ENCODE peak calls at places on chromosomes 16 and 17, in nine cellular contexts. I is A549; C is suprapubic skin; Y is tibial artery; P is uterus; K is left ventricle myocardium inferior; D is CD4-positive, alpha-beta T cell; L is coronary artery; N is heart left ventricle. Q is an unnamed sample.

GRCh38 chr16:56436258-56436657 is 10.9 kb upstream of the AMFR start:
- DNase-seq in I (no peak), C (no peak), Y (no peak), P (no peak), K (no peak), D (no peak), L (no peak), N (no peak), Q (no peak)

GRCh38 chr16:87685766-87686165 is 80.0 kb downstream of the KLHDC4 start:
- DNase-seq in I (no peak), C (no peak), Y (no peak), P (no peak), K (no peak), D (no peak), L (no peak), N (no peak), Q (no peak)

GRCh38 chr17:82935944-82936767 is 96.3 kb upstream of the ZNF750 start:
- DNase-seq in I (no peak), C (peak), Y (peak), P (peak), K (peak), D (no peak), L (peak), N (peak), Q (no peak)

GRCh38 chr17:51407576-51407975 is 147.2 kb downstream of the UTP18 start:
- DNase-seq in I (no peak), C (no peak), Y (no peak), P (no peak), K (no peak), D (no peak), L (no peak), N (no peak), Q (no peak)

GRCh38 chr17:70006159-70006558 is 68.9 kb upstream of the KCNJ16 start:
- DNase-seq in I (no peak), C (no peak), Y (no peak), P (no peak), K (no peak), D (no peak), L (no peak), N (no peak), Q (no peak)

GRCh38 chr17:61289408-61290385 is 109.9 kb upstream of the TBX2 start:
- DNase-seq in I (no peak), C (no peak), Y (no peak), P (no peak), K (no peak), D (no peak), L (no peak), N (no peak), Q (no peak)

GRCh38 chr17:31744541-31744951 is 114.5 kb downstream of the COPRS start:
- DNase-seq in I (no peak), C (no peak), Y (no peak), P (no peak), K (no peak), D (no peak), L (no peak), N (no peak), Q (no peak)

GRCh38 chr17:2213291-2213960 is 90.2 kb downstream of the SMG6 start:
- DNase-seq in I (no peak), C (no peak), Y (no peak), P (no peak), K (no peak), D (no peak), L (no peak), N (no peak), Q (no peak)

GRCh38 chr17:78532311-78532710 is 44.9 kb downstream of the DNAH17 start:
- DNase-seq in I (no peak), C (no peak), Y (no peak), P (no peak), K (no peak), D (no peak), L (no peak), N (no peak), Q (no peak)

GRCh38 chr17:20206591-20206990 is 197.4 kb downstream of the SPECC1 start:
- DNase-seq in I (peak), C (no peak), Y (no peak), P (no peak), K (no peak), D (no peak), L (no peak), N (no peak), Q (no peak)

GRCh38 chr16:84294196-84295142 is at the start of gene WFDC1:
- DNase-seq in I (no peak), C (no peak), Y (peak), P (peak), K (peak), D (no peak), L (peak), N (peak), Q (no peak)

DNA sequence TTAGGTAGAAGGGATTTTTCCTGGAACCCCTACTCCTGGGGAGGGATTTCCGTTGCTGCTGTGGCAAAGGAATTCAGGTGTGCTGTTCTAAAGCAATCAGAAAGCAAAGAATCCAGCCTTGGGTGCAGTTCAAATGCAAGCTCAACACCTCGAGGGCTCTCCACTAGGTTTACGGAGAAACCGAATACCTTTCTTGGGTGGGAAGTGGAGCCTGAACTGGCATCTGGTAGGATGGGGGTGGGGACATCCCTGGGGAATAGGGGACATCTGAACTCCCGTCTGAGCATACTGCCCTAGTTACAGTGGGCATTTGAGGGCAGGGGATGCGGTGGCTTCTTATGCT is 1.5 kb downstream of the ARHGAP44 start:
- DNase-seq in I (no peak), C (no peak), Y (no peak), P (no peak), K (no peak), D (no peak), L (no peak), N (no peak), Q (no peak)
- H3K27ac ChIP-seq in I (no peak), C (no peak), Y (no peak), P (no peak), K (no peak), D (no peak), L (no peak), N (no peak), Q (no peak)

GRCh38 chr17:39757931-39758873 is 20.5 kb downstream of the GRB7 start:
- DNase-seq in I (no peak), C (no peak), Y (no peak), P (no peak), K (no peak), D (peak), L (peak), N (no peak), Q (no peak)
- H3K27ac ChIP-seq in I (no peak), C (no peak), Y (no peak), P (no peak), K (no peak), D (peak), L (no peak), N (no peak), Q (no peak)

DNA sequence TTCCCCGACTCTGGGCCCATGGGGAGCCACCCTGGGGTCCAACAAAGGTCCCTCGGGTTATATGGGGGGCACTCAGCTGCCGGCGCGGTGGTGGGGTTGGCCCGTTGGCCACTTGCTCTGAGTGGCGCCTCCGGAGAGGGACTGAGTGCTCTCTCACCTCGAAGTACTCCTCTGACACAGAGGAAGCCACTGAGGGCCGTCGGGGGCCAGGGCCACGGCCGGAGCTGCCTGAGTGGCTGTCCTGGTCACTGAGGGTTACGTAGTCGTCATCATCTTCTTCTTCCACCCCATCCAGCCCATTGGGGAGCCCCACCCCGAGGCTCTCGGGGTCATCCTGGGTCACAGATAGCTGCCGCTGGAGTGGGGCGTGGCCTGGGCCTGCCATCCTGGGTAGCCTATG is 25.7 kb downstream of the SLC5A10 start:
- DNase-seq in I (no peak), C (no peak), Y (no peak), P (no peak), K (no peak), D (no peak), L (no peak), N (no peak), Q (no peak)
- H3K27ac ChIP-seq in I (no peak), C (no peak), Y (no peak), P (no peak), K (no peak), D (no peak), L (no peak), N (no peak), Q (no peak)

DNA sequence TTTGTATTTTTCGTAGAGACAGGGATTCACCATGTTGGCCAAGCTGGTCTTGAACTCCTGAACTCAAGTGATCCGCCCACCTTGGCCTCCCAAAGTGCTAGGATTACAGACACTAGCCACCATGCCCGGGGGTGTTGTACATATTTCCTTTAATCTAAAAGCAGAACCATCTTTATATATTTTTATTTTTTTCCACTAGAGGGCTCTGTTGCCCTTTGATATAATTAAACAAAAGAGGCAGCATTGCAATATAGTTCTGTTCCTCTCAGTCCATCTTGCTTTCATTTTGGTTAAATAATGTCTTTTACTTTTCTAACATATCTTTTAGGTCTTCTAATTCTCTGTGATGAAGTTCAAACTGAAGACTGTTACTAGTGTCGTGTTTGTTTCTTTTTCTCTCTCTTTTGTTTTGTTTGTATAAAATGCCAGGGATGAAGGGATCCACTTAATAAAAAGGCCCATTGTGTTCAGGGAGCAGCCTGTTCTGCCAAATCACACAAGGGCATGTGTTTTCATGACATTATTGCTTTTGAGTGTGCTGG is 23.4 kb downstream of the WWOX start:
- DNase-seq in I (peak), C (no peak), Y (no peak), P (no peak), K (no peak), D (no peak), L (no peak), N (no peak), Q (no peak)
- H3K27ac ChIP-seq in I (no peak), C (peak), Y (peak), P (peak), K (peak), D (no peak), L (no peak), N (peak), Q (no peak)

DNA sequence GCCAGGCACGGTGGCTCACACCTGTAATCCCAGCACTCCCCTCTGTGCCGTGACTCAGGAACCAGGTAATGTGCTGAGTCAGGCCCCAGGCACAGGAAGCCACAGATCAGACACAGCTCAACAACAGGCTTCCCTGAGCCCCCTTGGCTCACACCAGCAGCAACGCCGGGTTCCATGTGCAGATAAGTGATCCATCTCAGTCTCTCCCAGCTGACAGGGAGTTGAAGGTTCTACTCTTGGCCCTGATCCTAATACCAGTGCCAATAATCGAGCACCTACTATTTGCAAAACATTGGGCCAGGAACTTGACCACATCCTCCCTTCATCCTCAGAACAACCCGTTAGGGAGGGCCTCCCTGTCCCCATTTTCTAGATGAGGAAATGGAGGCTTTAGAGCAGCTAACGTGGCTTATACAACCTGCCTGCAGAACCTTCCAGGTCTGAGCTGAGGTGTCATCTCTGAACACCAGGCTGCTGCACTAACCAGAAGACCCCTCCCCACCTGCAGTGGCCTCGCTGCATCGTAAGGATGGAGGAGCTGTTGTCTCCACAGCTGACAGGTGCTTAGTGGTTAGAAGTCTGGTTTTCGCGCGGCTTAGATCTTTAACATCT is 64.8 kb upstream of the AMZ2 start:
- DNase-seq in I (no peak), C (no peak), Y (no peak), P (no peak), K (no peak), D (peak), L (no peak), N (no peak), Q (no peak)
- H3K27ac ChIP-seq in I (peak), C (no peak), Y (no peak), P (no peak), K (no peak), D (peak), L (no peak), N (no peak), Q (no peak)

DNA sequence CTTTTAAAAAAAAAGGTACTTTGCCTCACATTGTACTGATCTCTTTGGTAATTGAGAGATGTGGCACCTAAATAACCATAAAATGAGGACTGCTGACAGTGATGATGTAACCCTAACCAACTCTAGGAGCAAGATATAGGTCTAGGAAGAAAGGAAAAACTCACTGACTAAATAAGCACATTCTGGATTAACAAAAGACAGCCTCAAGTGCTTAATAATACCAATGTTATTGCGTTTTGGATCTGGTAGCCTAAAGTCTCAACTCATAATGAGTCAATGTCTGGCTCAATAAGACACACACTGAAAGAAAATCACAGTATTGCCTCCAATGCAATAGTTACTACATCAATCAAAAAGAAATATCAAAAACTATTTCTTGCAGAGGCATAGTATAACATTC is 3.0 kb downstream of the ERN1 start:
- DNase-seq in I (no peak), C (no peak), Y (no peak), P (no peak), K (no peak), D (no peak), L (no peak), N (no peak), Q (no peak)
- H3K27ac ChIP-seq in I (no peak), C (no peak), Y (no peak), P (peak), K (no peak), D (no peak), L (no peak), N (no peak), Q (no peak)

DNA sequence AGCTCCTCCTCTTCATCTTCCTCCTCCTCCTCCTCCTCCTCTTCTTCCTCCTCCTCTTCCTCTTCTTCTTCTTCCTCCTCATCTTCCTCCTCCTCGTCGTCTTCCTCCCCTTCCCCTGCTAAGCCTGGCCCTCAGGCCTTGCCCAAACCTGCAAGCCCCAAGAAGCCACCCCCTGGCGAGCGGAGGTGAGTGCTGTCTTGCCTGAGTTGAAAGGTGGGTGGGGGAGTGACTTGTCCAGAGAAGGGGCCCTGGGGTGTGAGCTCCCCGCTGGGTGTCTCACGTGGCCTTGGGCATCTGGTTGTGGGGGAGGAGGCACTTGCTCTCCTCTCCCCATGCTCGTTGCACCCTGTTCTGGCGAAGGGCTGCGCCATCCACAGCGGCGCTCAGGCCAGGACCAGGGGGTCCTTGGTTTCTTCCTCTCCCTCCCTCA is 8.0 kb downstream of the ELOB start:
- DNase-seq in I (no peak), C (no peak), Y (no peak), P (no peak), K (no peak), D (no peak), L (no peak), N (peak), Q (no peak)
- H3K27ac ChIP-seq in I (no peak), C (peak), Y (peak), P (no peak), K (peak), D (no peak), L (no peak), N (no peak), Q (no peak)

DNA sequence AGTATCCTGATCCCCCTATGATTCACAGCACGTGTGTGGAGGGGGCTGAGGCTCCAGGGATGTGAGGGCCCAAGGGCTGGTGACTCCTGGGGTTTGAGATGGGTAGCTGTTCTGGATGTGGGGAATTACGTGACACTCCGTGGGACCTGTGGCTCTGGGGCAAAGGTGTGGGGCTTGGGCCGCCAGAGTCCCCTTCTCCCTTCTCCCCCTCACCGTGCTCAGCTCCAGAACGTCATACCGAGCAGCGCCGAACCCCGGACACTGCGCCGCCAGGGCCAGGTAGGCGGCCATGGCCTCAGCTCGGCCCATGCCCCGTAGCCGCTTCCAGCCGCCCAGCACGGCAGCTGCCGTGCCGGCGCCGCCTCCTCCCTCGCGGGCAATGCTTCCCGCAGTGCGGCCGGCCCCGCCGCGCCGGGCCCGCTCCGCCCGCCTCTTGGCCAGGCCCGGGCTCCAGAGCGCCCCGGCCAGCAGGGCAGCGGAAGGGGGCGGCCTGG is 7.0 kb downstream of the PLEKHH3 start:
- DNase-seq in I (no peak), C (no peak), Y (no peak), P (no peak), K (no peak), D (no peak), L (no peak), N (peak), Q (no peak)
- H3K27ac ChIP-seq in I (peak), C (no peak), Y (peak), P (peak), K (peak), D (no peak), L (peak), N (peak), Q (no peak)

DNA sequence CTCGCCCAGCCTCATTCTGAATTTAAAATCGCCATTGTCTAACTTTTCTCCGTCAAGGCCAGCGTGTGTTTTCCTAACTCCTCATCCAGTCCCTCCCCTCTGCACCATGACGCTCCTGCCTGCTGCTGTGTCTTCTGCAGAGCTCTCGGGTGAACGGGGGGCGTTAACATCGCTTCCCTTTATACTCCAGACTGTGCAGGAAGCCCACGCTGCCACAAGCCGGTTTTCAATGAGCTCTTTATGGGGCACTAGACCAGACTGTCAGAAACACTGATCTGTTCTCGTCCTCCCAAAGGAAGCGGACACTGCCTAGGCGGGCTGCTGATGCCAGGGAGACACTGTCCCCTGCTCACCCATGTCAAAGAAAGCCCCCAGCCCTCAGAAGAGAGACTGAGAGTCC is 13.3 kb downstream of the AANAT start:
- DNase-seq in I (no peak), C (no peak), Y (no peak), P (no peak), K (no peak), D (no peak), L (no peak), N (no peak), Q (no peak)
- H3K27ac ChIP-seq in I (no peak), C (no peak), Y (no peak), P (no peak), K (peak), D (no peak), L (no peak), N (no peak), Q (no peak)